ENCODE peak calls at places on chromosomes 13 and 19, in four cellular contexts. B is stimulated activated CD4-positive, alpha-beta T cell treated with anti-CD3 and anti-CD28 coated beads, TNF-alpha, amount 100 ng/mL, for 48 hours; E is coronary artery; G is lower leg skin. X is an unnamed sample.

GRCh38 chr19:13974073-13974472 is 21.8 kb downstream of the DCAF15 start:
- DNase-seq in E (no peak), B (no peak), G (peak), X (peak)

GRCh38 chr13:22936228-22936627 is 244.6 kb upstream of the SGCG start:
- DNase-seq in B (no peak), E (no peak), G (no peak), X (no peak)

GRCh38 chr19:12786149-12786870 is 5.0 kb upstream of the JUNB start:
- DNase-seq in B (no peak), E (peak), G (peak), X (no peak)

GRCh38 chr19:28049875-28050274 is 1163.1 kb downstream of the UQCRFS1 start:
- DNase-seq in G (no peak), B (no peak), E (no peak), X (no peak)

GRCh38 chr19:47447470-47448359 is 24.0 kb downstream of the SLC8A2 start:
- DNase-seq in E (no peak), B (peak), G (no peak), X (peak)

GRCh38 chr19:28234637-28235036 is 978.3 kb downstream of the UQCRFS1 start:
- DNase-seq in B (no peak), E (no peak), G (no peak), X (no peak)

GRCh38 chr13:74026753-74027152 is 107.5 kb downstream of the KLF12 start:
- DNase-seq in G (no peak), B (peak), E (no peak), X (peak)

GRCh38 chr13:28527629-28528028 is 32.7 kb upstream of the FLT1 start:
- DNase-seq in G (no peak), B (no peak), E (no peak), X (no peak)

GRCh38 chr13:51396352-51396751 is 56.5 kb downstream of the INTS6 start:
- DNase-seq in B (no peak), G (no peak), E (no peak), X (no peak)

GRCh38 chr13:111047326-111047725 is 67.8 kb upstream of the ARHGEF7 start:
- DNase-seq in B (no peak), E (no peak), G (no peak), X (no peak)

GRCh38 chr13:31249140-31249539 is 49.4 kb downstream of the B3GLCT start:
- DNase-seq in G (no peak), B (no peak), E (no peak), X (no peak)

GRCh38 chr19:36254848-36255247 is 39.9 kb downstream of the ZNF146 start:
- DNase-seq in B (no peak), E (no peak), G (no peak), X (no peak)

GRCh38 chr13:44331912-44332840 is 41.4 kb upstream of the SERP2 start:
- DNase-seq in G (no peak), E (peak), B (no peak), X (no peak)

GRCh38 chr19:35288843-35289355 is 3.1 kb upstream of the MAG start:
- DNase-seq in E (no peak), B (no peak), G (no peak), X (no peak)

GRCh38 chr13:114110091-114110829 is 22.2 kb downstream of the RASA3 start:
- DNase-seq in G (no peak), B (peak), E (no peak), X (peak)

X was measured in CD4-positive, CD25-positive, alpha-beta regulatory T cell.